ENCODE peak calls at places on chromosomes 5 and 9, in ten cellular contexts. One of them, this sample, is unnamed.

GRCh38 chr9:114450833-114451706 is 54.2 kb downstream of the WHRN start:
- DNase-seq in psoas muscle: no peak
- DNase-seq in H7: peak; percentile 23
- DNase-seq in BE2C: no peak
- DNase-seq in Peyer's patch: no peak
- DNase-seq in stomach: no peak
- DNase-seq in breast epithelium: no peak
- DNase-seq in left ventricle myocardium inferior: no peak
- DNase-seq in tibial artery: no peak
- DNase-seq in neuronal stem cell: no peak
- DNase-seq in this sample: no peak

GRCh38 chr5:14218480-14218879 is 75.3 kb downstream of the TRIO start:
- DNase-seq in stomach: no peak
- DNase-seq in Peyer's patch: no peak
- DNase-seq in tibial artery: no peak
- DNase-seq in BE2C: no peak
- DNase-seq in H7: no peak
- DNase-seq in neuronal stem cell: no peak
- DNase-seq in breast epithelium: no peak
- DNase-seq in psoas muscle: no peak
- DNase-seq in left ventricle myocardium inferior: no peak
- DNase-seq in this sample: no peak

GRCh38 chr5:15525679-15526275 is 25.8 kb downstream of the FBXL7 start:
- DNase-seq in tibial artery: no peak
- DNase-seq in neuronal stem cell: no peak
- DNase-seq in left ventricle myocardium inferior: no peak
- DNase-seq in stomach: no peak
- DNase-seq in BE2C: no peak
- DNase-seq in psoas muscle: no peak
- DNase-seq in breast epithelium: no peak
- DNase-seq in Peyer's patch: no peak
- DNase-seq in H7: no peak
- DNase-seq in this sample: peak; percentile 60

GRCh38 chr5:107618233-107618632 is 52.5 kb downstream of the EFNA5 start:
- DNase-seq in breast epithelium: no peak
- DNase-seq in neuronal stem cell: no peak
- DNase-seq in H7: no peak
- DNase-seq in BE2C: no peak
- DNase-seq in tibial artery: no peak
- DNase-seq in stomach: no peak
- DNase-seq in left ventricle myocardium inferior: no peak
- DNase-seq in Peyer's patch: no peak
- DNase-seq in psoas muscle: no peak
- DNase-seq in this sample: peak; percentile 85

GRCh38 chr9:87148391-87149237 is 201.3 kb upstream of the GAS1 start:
- DNase-seq in left ventricle myocardium inferior: peak; percentile 89
- DNase-seq in psoas muscle: peak; percentile 88
- DNase-seq in BE2C: peak; percentile 76
- DNase-seq in neuronal stem cell: peak; percentile 41
- DNase-seq in breast epithelium: peak; percentile 74
- DNase-seq in H7: peak; percentile 82
- DNase-seq in Peyer's patch: peak; percentile 65
- DNase-seq in tibial artery: peak; percentile 92
- DNase-seq in stomach: peak; percentile 74
- DNase-seq in this sample: peak; percentile 16

GRCh38 chr5:26553079-26553478 is 485.3 kb downstream of the CDH9 start:
- DNase-seq in neuronal stem cell: peak; percentile 67
- DNase-seq in H7: no peak
- DNase-seq in BE2C: peak; percentile 51
- DNase-seq in left ventricle myocardium inferior: no peak
- DNase-seq in tibial artery: no peak
- DNase-seq in breast epithelium: no peak
- DNase-seq in psoas muscle: no peak
- DNase-seq in stomach: no peak
- DNase-seq in Peyer's patch: no peak
- DNase-seq in this sample: peak; percentile 26

GRCh38 chr5:122846051-122846567 is 696 bp downstream of the SNX24 start:
- DNase-seq in psoas muscle: no peak
- DNase-seq in stomach: no peak
- DNase-seq in tibial artery: no peak
- DNase-seq in neuronal stem cell: no peak
- DNase-seq in Peyer's patch: no peak
- DNase-seq in BE2C: no peak
- DNase-seq in left ventricle myocardium inferior: no peak
- DNase-seq in H7: peak; percentile 40
- DNase-seq in breast epithelium: no peak
- DNase-seq in this sample: peak; percentile 89

GRCh38 chr9:133944746-133945135 is 47.4 kb downstream of the VAV2 start:
- DNase-seq in left ventricle myocardium inferior: peak; percentile 9
- DNase-seq in breast epithelium: no peak
- DNase-seq in stomach: no peak
- DNase-seq in psoas muscle: peak; percentile 65
- DNase-seq in neuronal stem cell: no peak
- DNase-seq in BE2C: peak; percentile 82
- DNase-seq in H7: no peak
- DNase-seq in Peyer's patch: no peak
- DNase-seq in tibial artery: no peak
- DNase-seq in this sample: peak; percentile 90

GRCh38 chr9:113349434-113350337 is at the start of gene BSPRY:
- DNase-seq in Peyer's patch: peak; percentile 75
- DNase-seq in neuronal stem cell: no peak
- DNase-seq in psoas muscle: no peak
- DNase-seq in H7: peak; percentile 95
- DNase-seq in tibial artery: no peak
- DNase-seq in BE2C: no peak
- DNase-seq in left ventricle myocardium inferior: no peak
- DNase-seq in stomach: peak; percentile 66
- DNase-seq in breast epithelium: no peak
- DNase-seq in this sample: no peak

GRCh38 chr5:177374211-177374610 is 10.0 kb upstream of the SLC34A1 start:
- DNase-seq in breast epithelium: no peak
- DNase-seq in tibial artery: no peak
- DNase-seq in psoas muscle: no peak
- DNase-seq in neuronal stem cell: no peak
- DNase-seq in Peyer's patch: no peak
- DNase-seq in left ventricle myocardium inferior: no peak
- DNase-seq in stomach: no peak
- DNase-seq in BE2C: no peak
- DNase-seq in H7: no peak
- DNase-seq in this sample: peak; percentile 42

GRCh38 chr9:135090547-135090946 is 3.1 kb downstream of the OLFM1 start:
- DNase-seq in psoas muscle: no peak
- DNase-seq in left ventricle myocardium inferior: no peak
- DNase-seq in H7: no peak
- DNase-seq in BE2C: no peak
- DNase-seq in tibial artery: no peak
- DNase-seq in Peyer's patch: no peak
- DNase-seq in breast epithelium: no peak
- DNase-seq in stomach: no peak
- DNase-seq in neuronal stem cell: no peak
- DNase-seq in this sample: no peak

GRCh38 chr9:134503301-134504105 is 138.1 kb upstream of the COL5A1 start:
- DNase-seq in tibial artery: peak; percentile 43
- DNase-seq in psoas muscle: peak; percentile 5
- DNase-seq in breast epithelium: no peak
- DNase-seq in left ventricle myocardium inferior: peak; percentile 12
- DNase-seq in Peyer's patch: no peak
- DNase-seq in BE2C: no peak
- DNase-seq in stomach: no peak
- DNase-seq in H7: peak; percentile 24
- DNase-seq in neuronal stem cell: no peak
- DNase-seq in this sample: no peak

GRCh38 chr9:109001275-109001676 is 12.0 kb downstream of the CTNNAL1 start:
- DNase-seq in left ventricle myocardium inferior: no peak
- DNase-seq in tibial artery: no peak
- DNase-seq in BE2C: no peak
- DNase-seq in H7: no peak
- DNase-seq in breast epithelium: no peak
- DNase-seq in neuronal stem cell: no peak
- DNase-seq in stomach: no peak
- DNase-seq in Peyer's patch: no peak
- DNase-seq in psoas muscle: no peak
- DNase-seq in this sample: peak; percentile 89

GRCh38 chr5:15026011-15026481 is 154.5 kb upstream of the ANKH start:
- DNase-seq in psoas muscle: no peak
- DNase-seq in BE2C: no peak
- DNase-seq in Peyer's patch: no peak
- DNase-seq in neuronal stem cell: no peak
- DNase-seq in stomach: no peak
- DNase-seq in breast epithelium: no peak
- DNase-seq in H7: no peak
- DNase-seq in left ventricle myocardium inferior: no peak
- DNase-seq in tibial artery: no peak
- DNase-seq in this sample: peak; percentile 29

GRCh38 chr9:83432104-83432627 is 106.0 kb downstream of the FRMD3 start:
- DNase-seq in stomach: peak; percentile 97
- DNase-seq in breast epithelium: peak; percentile 87
- DNase-seq in tibial artery: peak; percentile 86
- DNase-seq in Peyer's patch: peak; percentile 87
- DNase-seq in psoas muscle: peak; percentile 66
- DNase-seq in neuronal stem cell: peak; percentile 18
- DNase-seq in H7: peak; percentile 40
- DNase-seq in left ventricle myocardium inferior: peak; percentile 82
- DNase-seq in BE2C: peak; percentile 35
- DNase-seq in this sample: no peak

GRCh38 chr9:98974994-98975712 is 31.4 kb downstream of the COL15A1 start:
- DNase-seq in tibial artery: peak; percentile 90
- DNase-seq in H7: peak; percentile 95
- DNase-seq in BE2C: peak; percentile 79
- DNase-seq in left ventricle myocardium inferior: peak; percentile 87
- DNase-seq in psoas muscle: peak; percentile 81
- DNase-seq in stomach: peak; percentile 93
- DNase-seq in breast epithelium: peak; percentile 88
- DNase-seq in neuronal stem cell: peak; percentile 74
- DNase-seq in Peyer's patch: peak; percentile 90
- DNase-seq in this sample: peak; percentile 57

GRCh38 chr5:50325237-50325832 is 115.8 kb downstream of the EMB start:
- DNase-seq in tibial artery: no peak
- DNase-seq in H7: no peak
- DNase-seq in neuronal stem cell: no peak
- DNase-seq in left ventricle myocardium inferior: no peak
- DNase-seq in stomach: no peak
- DNase-seq in psoas muscle: no peak
- DNase-seq in BE2C: no peak
- DNase-seq in Peyer's patch: no peak
- DNase-seq in breast epithelium: no peak
- DNase-seq in this sample: peak; percentile 39

GRCh38 chr5:150637245-150638052 is 3.0 kb upstream of the SYNPO start:
- DNase-seq in breast epithelium: no peak
- DNase-seq in H7: peak; percentile 83
- DNase-seq in Peyer's patch: no peak
- DNase-seq in BE2C: no peak
- DNase-seq in psoas muscle: no peak
- DNase-seq in left ventricle myocardium inferior: no peak
- DNase-seq in tibial artery: peak; percentile 65
- DNase-seq in stomach: peak; percentile 63
- DNase-seq in neuronal stem cell: no peak
- DNase-seq in this sample: peak; percentile 73

GRCh38 chr5:173498871-173499470 is 117.5 kb downstream of the BOD1 start:
- DNase-seq in stomach: no peak
- DNase-seq in neuronal stem cell: peak; percentile 14
- DNase-seq in tibial artery: no peak
- DNase-seq in psoas muscle: no peak
- DNase-seq in breast epithelium: no peak
- DNase-seq in BE2C: no peak
- DNase-seq in Peyer's patch: no peak
- DNase-seq in H7: peak; percentile 66
- DNase-seq in left ventricle myocardium inferior: no peak
- DNase-seq in this sample: no peak

DNA sequence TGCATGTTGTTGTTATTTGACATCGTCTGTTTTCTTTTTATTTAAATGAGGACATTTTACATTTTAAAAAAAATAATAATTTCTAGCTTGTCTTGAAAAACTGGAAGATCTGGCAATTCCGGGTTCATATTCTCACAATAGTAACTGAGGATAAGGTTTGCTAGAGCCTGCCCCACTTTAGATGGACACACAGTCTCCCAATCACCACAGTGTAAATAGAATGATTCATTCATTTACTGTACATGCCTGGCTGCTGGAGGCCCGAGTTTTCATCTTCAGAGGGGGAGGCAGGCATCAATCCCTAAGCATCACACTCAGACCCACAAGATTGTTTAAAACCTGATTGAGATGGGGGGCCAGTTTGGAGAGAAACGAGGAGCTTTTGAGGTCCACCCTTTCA is 2039.7 kb upstream of the WWC1 start:
- DNase-seq in H7: no peak
- DNase-seq in Peyer's patch: no peak
- DNase-seq in psoas muscle: no peak
- DNase-seq in tibial artery: no peak
- DNase-seq in breast epithelium: no peak
- DNase-seq in left ventricle myocardium inferior: no peak
- DNase-seq in stomach: no peak
- DNase-seq in BE2C: no peak
- DNase-seq in neuronal stem cell: no peak
- DNase-seq in this sample: no peak
- H3K36me3 ChIP-seq in H7: no peaks in the 10 kb centered on the region
- H3K36me3 ChIP-seq in Peyer's patch: no peaks in the 10 kb centered on the region
- H3K36me3 ChIP-seq in psoas muscle: no peaks in the 10 kb centered on the region
- H3K36me3 ChIP-seq in tibial artery: no peaks in the 10 kb centered on the region
- H3K36me3 ChIP-seq in breast epithelium: no peaks in the 10 kb centered on the region
- H3K36me3 ChIP-seq in left ventricle myocardium inferior: no peaks in the 10 kb centered on the region
- H3K36me3 ChIP-seq in stomach: no peaks in the 10 kb centered on the region
- H3K36me3 ChIP-seq in BE2C: no peaks in the 10 kb centered on the region
- H3K36me3 ChIP-seq in neuronal stem cell: no peaks in the 10 kb centered on the region
- H3K36me3 ChIP-seq in this sample: no peaks in the 10 kb centered on the region

GRCh38 chr5:141573489-141574121 is 45.2 kb downstream of the DIAPH1 start:
- DNase-seq in BE2C: no peak
- DNase-seq in tibial artery: no peak
- DNase-seq in Peyer's patch: no peak
- DNase-seq in psoas muscle: no peak
- DNase-seq in H7: peak; percentile 33
- DNase-seq in left ventricle myocardium inferior: no peak
- DNase-seq in neuronal stem cell: no peak
- DNase-seq in stomach: no peak
- DNase-seq in breast epithelium: no peak
- DNase-seq in this sample: no peak
- H3K36me3 ChIP-seq in BE2C: peaks cover 74% of the 10 kb centered on the region
- H3K36me3 ChIP-seq in tibial artery: peaks cover 85% of the 10 kb centered on the region
- H3K36me3 ChIP-seq in Peyer's patch: peaks cover 100% of the 10 kb centered on the region
- H3K36me3 ChIP-seq in psoas muscle: peaks cover 41% of the 10 kb centered on the region
- H3K36me3 ChIP-seq in H7: peaks cover 34% of the 10 kb centered on the region
- H3K36me3 ChIP-seq in left ventricle myocardium inferior: peaks cover 92% of the 10 kb centered on the region
- H3K36me3 ChIP-seq in neuronal stem cell: peaks cover 29% of the 10 kb centered on the region
- H3K36me3 ChIP-seq in stomach: peaks cover 100% of the 10 kb centered on the region
- H3K36me3 ChIP-seq in breast epithelium: peaks cover 8% of the 10 kb centered on the region
- H3K36me3 ChIP-seq in this sample: peaks cover 21% of the 10 kb centered on the region

GRCh38 chr5:140250386-140250785 is 52.5 kb downstream of the PFDN1 start:
- DNase-seq in stomach: no peak
- DNase-seq in psoas muscle: no peak
- DNase-seq in H7: no peak
- DNase-seq in BE2C: no peak
- DNase-seq in left ventricle myocardium inferior: no peak
- DNase-seq in Peyer's patch: no peak
- DNase-seq in neuronal stem cell: no peak
- DNase-seq in breast epithelium: no peak
- DNase-seq in tibial artery: no peak
- DNase-seq in this sample: no peak
- H3K36me3 ChIP-seq in stomach: peaks cover 36% of the 10 kb centered on the region
- H3K36me3 ChIP-seq in psoas muscle: no peaks in the 10 kb centered on the region
- H3K36me3 ChIP-seq in H7: peaks cover 4% of the 10 kb centered on the region
- H3K36me3 ChIP-seq in BE2C: peaks cover 4% of the 10 kb centered on the region
- H3K36me3 ChIP-seq in left ventricle myocardium inferior: peaks cover 15% of the 10 kb centered on the region
- H3K36me3 ChIP-seq in Peyer's patch: peaks cover 10% of the 10 kb centered on the region
- H3K36me3 ChIP-seq in neuronal stem cell: peaks cover 7% of the 10 kb centered on the region
- H3K36me3 ChIP-seq in breast epithelium: no peaks in the 10 kb centered on the region
- H3K36me3 ChIP-seq in tibial artery: peaks cover 3% of the 10 kb centered on the region
- H3K36me3 ChIP-seq in this sample: peaks cover 1% of the 10 kb centered on the region

GRCh38 chr5:157481666-157482065 is 21.7 kb downstream of the NIPAL4 start:
- DNase-seq in BE2C: no peak
- DNase-seq in breast epithelium: no peak
- DNase-seq in Peyer's patch: no peak
- DNase-seq in tibial artery: no peak
- DNase-seq in neuronal stem cell: no peak
- DNase-seq in stomach: no peak
- DNase-seq in psoas muscle: no peak
- DNase-seq in left ventricle myocardium inferior: no peak
- DNase-seq in H7: no peak
- DNase-seq in this sample: no peak
- H3K36me3 ChIP-seq in BE2C: no peaks in the 10 kb centered on the region
- H3K36me3 ChIP-seq in breast epithelium: no peaks in the 10 kb centered on the region
- H3K36me3 ChIP-seq in Peyer's patch: peaks cover 12% of the 10 kb centered on the region
- H3K36me3 ChIP-seq in tibial artery: peaks cover 45% of the 10 kb centered on the region
- H3K36me3 ChIP-seq in neuronal stem cell: peaks cover 15% of the 10 kb centered on the region
- H3K36me3 ChIP-seq in stomach: peaks cover 62% of the 10 kb centered on the region
- H3K36me3 ChIP-seq in psoas muscle: no peaks in the 10 kb centered on the region
- H3K36me3 ChIP-seq in left ventricle myocardium inferior: peaks cover 45% of the 10 kb centered on the region
- H3K36me3 ChIP-seq in H7: peaks cover 2% of the 10 kb centered on the region
- H3K36me3 ChIP-seq in this sample: no peaks in the 10 kb centered on the region